ENCODE peak calls at places on chromosome 16, in eight cellular contexts. Q is NCI-H2171 treated with DMSO at 0.1 percent for 48 hours; O is effector CD8-positive, alpha-beta T cell; H is mesendoderm; D is ELR; V is activated T-helper 1 cell treated with Interleukin-2 at 50 U/mL for 16 hours; T is fibroblast of pulmonary artery; M is immature natural killer cell. S is an unnamed sample.
A peak's percentile ranks its signal among the peaks of the same experiment; 100 is the strongest.

GRCh38 chr16:536746-537145 is 9.2 kb downstream of the CAPN15 start:
- DNase-seq in H (no peak), D (no peak), V (no peak), T (no peak), O (no peak), Q (no peak), M (no peak), S (no peak)

GRCh38 chr16:4309102-4309832 is 6.6 kb upstream of the GLIS2 start:
- DNase-seq in Q (no peak), H (no peak), V (no peak), M (no peak), T (no peak), D (no peak), O (no peak), S (no peak)

GRCh38 chr16:68229431-68230175 is 6.3 kb downstream of the ESRP2 start:
- DNase-seq in Q (peak; percentile 76), T (peak; percentile 76), D (peak; percentile 75), O (peak; percentile 24), M (peak; percentile 34), V (no peak), H (peak; percentile 65), S (no peak)

GRCh38 chr16:15403392-15403995 is 7.9 kb downstream of the MPV17L start:
- DNase-seq in V (no peak), T (peak; percentile 3), H (peak; percentile 51), O (no peak), M (no peak), Q (no peak), D (peak; percentile 22), S (no peak)

GRCh38 chr16:85402910-85403692 is 210.0 kb upstream of the GSE1 start:
- DNase-seq in O (no peak), T (peak; percentile 84), V (no peak), D (peak; percentile 26), Q (peak; percentile 36), M (no peak), H (peak; percentile 59), S (peak; percentile 34)

GRCh38 chr16:84919267-84919666 is 92.1 kb downstream of the ZDHHC7 start:
- DNase-seq in Q (no peak), O (no peak), D (no peak), M (no peak), T (no peak), V (no peak), H (no peak), S (no peak)

GRCh38 chr16:23254338-23254737 is 47.8 kb upstream of the SCNN1B start:
- DNase-seq in O (no peak), M (no peak), D (peak; percentile 59), H (peak; percentile 14), T (no peak), V (no peak), Q (no peak), S (no peak)

GRCh38 chr16:17638134-17638533 is 167.4 kb upstream of the XYLT1 start:
- DNase-seq in T (no peak), Q (no peak), D (no peak), H (no peak), O (no peak), M (no peak), V (no peak), S (no peak)

GRCh38 chr16:14151256-14152030 is 80.3 kb downstream of the MRTFB start:
- DNase-seq in O (no peak), Q (no peak), V (no peak), M (no peak), T (peak; percentile 47), D (no peak), H (no peak), S (no peak)

GRCh38 chr16:72635104-72635503 is 412.8 kb downstream of the ZFHX3 start:
- DNase-seq in Q (no peak), H (no peak), M (no peak), O (no peak), T (no peak), V (no peak), D (peak; percentile 10), S (no peak)

GRCh38 chr16:67552476-67552875 is 9.8 kb upstream of the CTCF start:
- DNase-seq in M (no peak), D (no peak), T (no peak), O (no peak), V (no peak), Q (peak; percentile 97), H (no peak), S (peak; percentile 73)

GRCh38 chr16:87924041-87924851 is 12.1 kb downstream of the CA5A start:
- DNase-seq in O (no peak), M (no peak), V (no peak), H (no peak), Q (peak; percentile 99), T (no peak), D (no peak), S (peak; percentile 32)

GRCh38 chr16:16908058-16908457 is 529.1 kb downstream of the NPIPA7 start:
- DNase-seq in O (no peak), V (no peak), T (no peak), H (no peak), Q (no peak), D (no peak), M (no peak), S (no peak)

GRCh38 chr16:67255553-67256030 is 6.8 kb downstream of the SLC9A5 start:
- DNase-seq in D (no peak), M (no peak), T (no peak), O (no peak), V (no peak), H (no peak), Q (no peak), S (no peak)

GRCh38 chr16:21260870-21261791 is 17.0 kb downstream of the CRYM start:
- DNase-seq in O (no peak), D (peak; percentile 84), T (peak; percentile 57), M (no peak), Q (no peak), V (no peak), H (no peak), S (no peak)

GRCh38 chr16:24062270-24062817 is 193.8 kb upstream of the CACNG3 start:
- DNase-seq in Q (no peak), T (no peak), M (no peak), D (no peak), O (no peak), H (no peak), V (no peak), S (no peak)

GRCh38 chr16:4556112-4556511 is at the start of gene C16orf96:
- DNase-seq in D (no peak), Q (no peak), V (no peak), T (no peak), H (peak; percentile 45), O (no peak), M (no peak), S (no peak)

GRCh38 chr16:72978212-72978611 is 69.7 kb downstream of the ZFHX3 start:
- DNase-seq in V (no peak), T (peak; percentile 58), Q (no peak), O (no peak), H (no peak), M (no peak), D (no peak), S (no peak)

GRCh38 chr16:84423416-84423837 is 55.1 kb downstream of the ATP2C2 start:
- DNase-seq in O (no peak), M (no peak), Q (peak; percentile 84), H (peak; percentile 57), D (peak; percentile 67), T (peak; percentile 43), V (no peak), S (no peak)

GRCh38 chr16:74929636-74930035 is 55.3 kb downstream of the WDR59 start:
- DNase-seq in V (no peak), O (no peak), M (no peak), D (no peak), T (no peak), H (no peak), Q (no peak), S (no peak)

GRCh38 chr16:69482410-69482951 is 58.1 kb downstream of the CYB5B start:
- DNase-seq in T (peak; percentile 93), V (no peak), Q (peak; percentile 88), O (no peak), H (no peak), D (no peak), M (no peak), S (peak; percentile 76)

GRCh38 chr16:89653656-89654295 is 3.7 kb downstream of the CHMP1A start:
- DNase-seq in T (no peak), V (no peak), O (no peak), M (no peak), D (no peak), Q (no peak), H (no peak), S (no peak)

GRCh38 chr16:28205974-28206373 is 5.8 kb downstream of the XPO6 start:
- DNase-seq in H (no peak), O (no peak), Q (no peak), V (no peak), M (no peak), D (no peak), T (no peak), S (no peak)

GRCh38 chr16:70772493-70772892 is 28.5 kb downstream of the VAC14 start:
- DNase-seq in M (no peak), H (no peak), V (no peak), T (peak; percentile 48), O (no peak), Q (no peak), D (peak; percentile 71), S (no peak)

GRCh38 chr16:81371106-81371505 is 56.3 kb downstream of the GAN start:
- DNase-seq in V (no peak), T (no peak), H (no peak), O (no peak), D (no peak), Q (peak; percentile 1), M (no peak), S (no peak)

GRCh38 chr16:48434653-48435318 is 49.6 kb upstream of the SIAH1 start:
- DNase-seq in H (no peak), O (no peak), M (no peak), Q (no peak), T (peak; percentile 73), V (no peak), D (no peak), S (no peak)

GRCh38 chr16:70688266-70688742 is 2.5 kb upstream of the MTSS2 start:
- DNase-seq in V (no peak), M (no peak), Q (no peak), D (peak; percentile 57), O (no peak), H (no peak), T (peak; percentile 74), S (peak; percentile 14)

GRCh38 chr16:30829130-30830071 is 42.4 kb upstream of the ZNF629 start:
- DNase-seq in Q (no peak), T (no peak), H (peak; percentile 18), O (no peak), M (no peak), V (no peak), D (no peak), S (no peak)

GRCh38 chr16:81447383-81448101 is 2.9 kb downstream of the CMIP start:
- DNase-seq in T (no peak), H (no peak), V (no peak), M (no peak), O (no peak), Q (no peak), D (no peak), S (no peak)

GRCh38 chr16:7716924-7717323 is 384.3 kb downstream of the RBFOX1 start:
- DNase-seq in D (no peak), T (no peak), M (no peak), H (no peak), O (no peak), V (no peak), Q (no peak), S (no peak)

GRCh38 chr16:66735891-66736290 is 15.5 kb downstream of the DYNC1LI2 start:
- DNase-seq in H (no peak), M (no peak), D (peak; percentile 50), T (no peak), O (no peak), V (no peak), Q (no peak), S (no peak)